ENCODE peak calls at places on chromosomes 11 and 22, in six cellular contexts. E, L, H, P, K and N are unnamed samples.

GRCh38 chr22:19765477-19766234 is 5.1 kb downstream of the TBX1 start:
- DNase-seq in H (no peak), K (no peak), L (no peak), P (no peak), E (no peak), N (no peak)

GRCh38 chr11:13440100-13440855 is 22.7 kb downstream of the BTBD10 start:
- DNase-seq in K (no peak), H (no peak), P (no peak), L (peak; percentile 29), E (no peak), N (no peak)

GRCh38 chr11:75326439-75326810 is 25.0 kb downstream of the ARRB1 start:
- DNase-seq in P (no peak), H (no peak), K (no peak), L (no peak), E (no peak), N (no peak)

GRCh38 chr11:35412285-35412684 is 7.1 kb downstream of the SLC1A2 start:
- DNase-seq in K (no peak), E (no peak), L (no peak), P (no peak), H (no peak), N (no peak)

GRCh38 chr11:115279831-115280761 is 224.1 kb downstream of the CADM1 start:
- DNase-seq in E (no peak), K (no peak), P (no peak), L (no peak), H (no peak), N (no peak)

GRCh38 chr22:29470159-29470855 is 9.7 kb upstream of the NEFH start:
- DNase-seq in K (peak; percentile 33), H (peak; percentile 47), E (no peak), L (peak; percentile 92), P (peak; percentile 92), N (peak; percentile 72)

GRCh38 chr11:36890280-36890679 is 292.2 kb upstream of the RAG2 start:
- DNase-seq in L (no peak), H (no peak), K (no peak), E (no peak), P (no peak), N (no peak)

GRCh38 chr11:75408852-75409219 is 9.5 kb downstream of the RPS3 start:
- DNase-seq in L (no peak), P (no peak), H (no peak), K (no peak), E (no peak), N (no peak)

GRCh38 chr11:116793476-116794096 is 1.9 kb upstream of the APOA5 start:
- DNase-seq in L (no peak), P (no peak), H (no peak), E (no peak), K (no peak), N (no peak)

GRCh38 chr11:118748056-118748455 is 42.9 kb downstream of the DDX6 start:
- DNase-seq in P (no peak), L (no peak), H (no peak), K (no peak), E (no peak), N (no peak)

GRCh38 chr11:134574425-134574824 is 162.4 kb upstream of the B3GAT1 start:
- DNase-seq in H (no peak), K (no peak), L (no peak), P (no peak), E (no peak), N (no peak)

GRCh38 chr11:1917523-1918435 is 1.7 kb upstream of the TNNT3 start:
- DNase-seq in H (no peak), E (no peak), K (no peak), P (no peak), L (no peak), N (no peak)
- TF ChIP-seq CTCF in H (peak; percentile 29), E (peak; percentile 46), K (peak; percentile 81), P (peak; percentile 53), L (peak; percentile 88), N (peak; percentile 47)

GRCh38 chr11:121664144-121664543 is 211.4 kb upstream of the SORL1-AS1 start:
- DNase-seq in E (no peak), H (no peak), K (no peak), L (no peak), P (no peak), N (no peak)
- TF ChIP-seq CTCF in E (no peak), H (no peak), K (no peak), L (no peak), P (no peak), N (no peak)

GRCh38 chr22:35154937-35155387 is 89.0 kb downstream of the ISX start:
- DNase-seq in E (no peak), P (peak; percentile 72), H (no peak), L (peak; percentile 82), K (peak; percentile 26), N (peak; percentile 57)

GRCh38 chr22:35152316-35152715 is 86.4 kb downstream of the ISX start:
- DNase-seq in K (no peak), L (no peak), E (no peak), H (no peak), P (no peak), N (no peak)

GRCh38 chr22:35156945-35157344 is 91.0 kb downstream of the ISX start:
- DNase-seq in P (no peak), E (no peak), H (no peak), L (no peak), K (no peak), N (no peak)

GRCh38 chr22:35160268-35160667 is 94.3 kb downstream of the ISX start:
- DNase-seq in L (no peak), K (no peak), P (no peak), H (no peak), E (no peak), N (no peak)

GRCh38 chr22:35155403-35156025 is 89.6 kb downstream of the ISX start:
- DNase-seq in P (no peak), H (no peak), L (no peak), K (no peak), E (no peak), N (no peak)
- TF ChIP-seq CTCF in P (no peak), H (no peak), L (no peak), K (no peak), E (no peak), N (no peak)

DNA sequence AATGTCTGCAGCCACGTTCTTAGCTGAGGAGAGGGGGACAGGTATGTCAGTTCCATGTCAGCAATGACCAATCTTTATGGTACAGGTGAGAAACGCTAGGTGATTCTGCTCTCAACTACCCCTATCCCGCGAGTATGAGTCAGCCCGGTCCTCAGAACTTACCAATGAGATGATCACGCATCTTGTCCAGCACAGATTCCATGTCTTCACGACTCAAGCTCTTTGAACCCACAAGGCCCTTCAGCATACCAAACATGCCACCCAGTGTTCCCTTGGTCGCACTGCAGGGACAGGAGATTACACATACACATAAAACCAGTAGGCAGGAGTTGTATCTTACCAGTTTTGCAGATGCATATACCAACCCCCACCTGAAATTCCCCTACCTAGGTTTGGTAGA is 2.9 kb downstream of the SRPRA start:
- DNase-seq in P (no peak), H (no peak), E (no peak), K (no peak), L (no peak), N (no peak)
- TF ChIP-seq CTCF in P (no peak), H (no peak), E (no peak), K (peak; percentile 21), L (no peak), N (no peak)

DNA sequence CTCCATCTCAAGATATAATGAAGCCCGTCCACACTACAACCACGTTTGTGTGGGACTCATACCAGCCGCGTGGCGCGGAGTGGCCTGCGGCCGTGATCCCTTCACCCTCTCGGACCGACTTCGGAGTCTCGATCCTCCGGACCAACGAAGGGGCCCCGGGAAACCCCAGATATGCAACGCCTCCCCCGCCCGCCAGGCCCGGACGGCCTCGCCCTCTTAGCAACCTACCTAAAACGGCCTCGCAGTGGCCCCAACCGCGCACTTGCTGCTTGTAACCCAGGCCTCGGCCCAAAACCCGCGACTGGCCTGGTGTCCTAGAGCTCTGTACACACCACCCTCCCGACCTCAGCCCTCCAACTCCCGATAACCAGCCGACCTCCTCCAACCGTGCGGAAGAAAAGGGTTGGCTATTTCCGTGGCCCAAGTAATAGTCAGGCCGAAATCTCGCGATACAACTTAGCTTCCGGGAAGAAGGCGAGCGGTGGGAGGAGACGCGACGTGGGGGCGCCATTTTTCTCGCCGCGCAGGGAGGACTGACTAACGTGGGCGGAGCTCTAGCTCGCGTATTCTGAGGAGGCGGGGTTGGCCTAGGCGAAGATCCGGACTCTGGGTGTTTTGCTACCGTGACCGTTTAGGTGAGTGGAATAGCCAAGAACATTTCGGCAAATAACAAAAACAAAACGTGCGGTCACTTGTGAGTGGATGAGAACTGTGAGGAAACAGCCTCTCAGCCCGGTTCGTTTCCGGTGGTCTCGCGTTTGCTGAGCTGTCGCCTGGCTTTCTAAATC is at the start of the genes C11orf54 and TAF1D:
- DNase-seq in L (peak; percentile 92), K (peak; percentile 97), H (peak; percentile 93), P (peak; percentile 94), E (peak; percentile 93), N (peak; percentile 91)
- TF ChIP-seq CTCF in L (no peak), K (peak; percentile 30), H (no peak), P (no peak), E (no peak), N (no peak)

DNA sequence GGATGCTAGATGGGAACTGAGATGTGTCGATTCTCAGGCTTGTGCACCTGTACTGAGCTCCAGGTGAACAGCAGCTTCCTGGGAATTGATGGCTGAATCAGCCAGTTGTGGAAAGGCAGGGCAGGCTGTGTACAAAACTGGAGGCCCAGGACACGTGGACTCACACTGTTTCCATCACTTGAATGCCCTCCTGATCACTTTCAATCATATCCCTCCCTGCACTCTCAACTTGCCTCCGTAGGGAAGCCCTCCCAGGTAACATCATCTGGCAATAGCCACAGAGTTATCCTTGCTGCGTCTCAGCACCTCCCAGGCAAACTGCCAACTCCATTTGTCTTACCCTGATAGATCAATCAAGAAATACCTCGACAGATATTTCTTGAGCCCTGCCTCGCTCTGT is 10.1 kb downstream of the FAM83F start:
- DNase-seq in P (no peak), H (no peak), L (no peak), K (no peak), E (no peak), N (no peak)
- TF ChIP-seq CTCF in P (no peak), H (no peak), L (no peak), K (no peak), E (no peak), N (no peak)

GRCh38 chr22:27730649-27731433 is 70.7 kb downstream of the MN1 start:
- DNase-seq in H (no peak), P (peak; percentile 22), L (no peak), E (no peak), K (no peak), N (no peak)
- TF ChIP-seq CTCF in H (no peak), P (no peak), L (no peak), E (no peak), K (no peak), N (no peak)